ENCODE peak calls at places on chromosome 20, in five cellular contexts. S, H, N, J and D are unnamed samples.

GRCh38 chr20:1710484-1710883 is 52.9 kb upstream of the SIRPG start:
- DNase-seq in S (no peak), H (no peak), N (no peak), J (no peak), D (no peak)

GRCh38 chr20:37821691-37822655 is 81.0 kb upstream of the VSTM2L start:
- DNase-seq in S (no peak), H (no peak), N (no peak), J (no peak), D (no peak)

GRCh38 chr20:61885759-61886715 is 179.6 kb downstream of the TAF4 start:
- DNase-seq in S (no peak), H (no peak), N (no peak), J (no peak), D (no peak)

GRCh38 chr20:5991623-5992441 is 41.4 kb downstream of the MCM8 start:
- DNase-seq in S (no peak), H (no peak), N (no peak), J (no peak), D (no peak)

GRCh38 chr20:40883097-40883496 is 145.5 kb upstream of the TOP1 start:
- DNase-seq in S (no peak), H (no peak), N (no peak), J (no peak), D (peak)

GRCh38 chr20:47825011-47825762 is 39.9 kb upstream of the SULF2 start:
- DNase-seq in S (no peak), H (no peak), N (no peak), J (no peak), D (peak)

GRCh38 chr20:3027987-3028386 is 15.4 kb upstream of the GNRH2 start:
- DNase-seq in S (no peak), H (no peak), N (no peak), J (no peak), D (no peak)

GRCh38 chr20:23692725-23693124 is 3.9 kb upstream of the CST4 start:
- DNase-seq in S (no peak), H (no peak), N (no peak), J (no peak), D (no peak)

GRCh38 chr20:36017034-36017951 is 48.9 kb downstream of the CNBD2 start:
- DNase-seq in S (peak), H (no peak), N (peak), J (no peak), D (no peak)

GRCh38 chr20:19942611-19943010 is 74.6 kb upstream of the NAA20 start:
- DNase-seq in S (no peak), H (no peak), N (no peak), J (no peak), D (no peak)

GRCh38 chr20:47821481-47822100 is 36.3 kb upstream of the SULF2 start:
- DNase-seq in S (no peak), H (no peak), N (no peak), J (no peak), D (no peak)

GRCh38 chr20:50931048-50931305 is 260 bp downstream of the ADNP start:
- DNase-seq in S (no peak), H (no peak), N (no peak), J (no peak), D (no peak)

GRCh38 chr20:36128463-36129176 is 25.9 kb upstream of the EPB41L1 start:
- DNase-seq in S (no peak), H (no peak), N (no peak), J (no peak), D (no peak)

GRCh38 chr20:2750343-2751251 is 49.8 kb downstream of the CPXM1 start:
- DNase-seq in S (peak), H (peak), N (no peak), J (no peak), D (peak)

GRCh38 chr20:45902199-45902701 is 9.7 kb downstream of the PLTP start:
- DNase-seq in S (no peak), H (no peak), N (no peak), J (no peak), D (no peak)

GRCh38 chr20:40085513-40085912 is 603.5 kb downstream of the MAFB start:
- DNase-seq in S (no peak), H (no peak), N (no peak), J (no peak), D (no peak)

GRCh38 chr20:31713312-31714049 is 9.2 kb downstream of the BCL2L1 start:
- DNase-seq in S (peak), H (no peak), N (peak), J (peak), D (no peak)

GRCh38 chr20:53570446-53571276 is 23.0 kb downstream of the ZNF217 start:
- DNase-seq in S (no peak), H (no peak), N (no peak), J (no peak), D (no peak)

GRCh38 chr20:44981736-44982406 is 15.6 kb downstream of the STK4 start:
- DNase-seq in S (no peak), H (no peak), N (no peak), J (no peak), D (no peak)

GRCh38 chr20:45279992-45280391 is 25.6 kb upstream of the SLPI start:
- DNase-seq in S (no peak), H (no peak), N (no peak), J (no peak), D (no peak)

GRCh38 chr20:3315110-3315509 is 76.1 kb upstream of the SLC4A11 start:
- DNase-seq in S (no peak), H (no peak), N (no peak), J (no peak), D (no peak)

GRCh38 chr20:49586967-49587587 is 19.1 kb upstream of the PTGIS start:
- DNase-seq in S (no peak), H (no peak), N (no peak), J (no peak), D (no peak)

GRCh38 chr20:64162239-64162621 is 2.0 kb upstream of the MYT1 start:
- DNase-seq in S (no peak), H (no peak), N (no peak), J (no peak), D (no peak)

GRCh38 chr20:19519461-19519860 is 238.6 kb upstream of the RIN2 start:
- DNase-seq in S (no peak), H (no peak), N (no peak), J (no peak), D (no peak)

GRCh38 chr20:20593447-20594170 is 118.8 kb downstream of the RALGAPA2 start:
- DNase-seq in S (no peak), H (peak), N (peak), J (peak), D (peak)

GRCh38 chr20:50625986-50626677 is 65.2 kb downstream of the RIPOR3 start:
- DNase-seq in S (no peak), H (peak), N (no peak), J (peak), D (peak)

GRCh38 chr20:431012-431904 is 23.2 kb downstream of the RBCK1 start:
- DNase-seq in S (peak), H (peak), N (peak), J (peak), D (peak)

GRCh38 chr20:24587384-24588046 is 118.1 kb downstream of the SYNDIG1 start:
- DNase-seq in S (no peak), H (no peak), N (no peak), J (no peak), D (no peak)

GRCh38 chr20:50286609-50287008 is 96.0 kb downstream of the CEBPB start:
- DNase-seq in S (peak), H (no peak), N (no peak), J (no peak), D (no peak)

GRCh38 chr20:4322499-4322898 is 307.1 kb upstream of the RNF24 start:
- DNase-seq in S (no peak), H (no peak), N (no peak), J (no peak), D (no peak)

GRCh38 chr20:56483970-56484369 is 15.5 kb downstream of the RTF2 start:
- DNase-seq in S (no peak), H (no peak), N (no peak), J (no peak), D (no peak)

GRCh38 chr20:45282700-45283528 is 23.7 kb upstream of the RBPJL start:
- DNase-seq in S (no peak), H (no peak), N (no peak), J (no peak), D (no peak)

GRCh38 chr20:34861386-34862084 is 11.1 kb downstream of the GGT7 start:
- DNase-seq in S (no peak), H (peak), N (no peak), J (no peak), D (peak)

GRCh38 chr20:41600926-41601631 is 17.1 kb downstream of the CHD6 start:
- DNase-seq in S (no peak), H (no peak), N (no peak), J (no peak), D (no peak)

GRCh38 chr20:45725134-45725533 is 3.0 kb downstream of the SPINT4 start:
- DNase-seq in S (peak), H (no peak), N (no peak), J (no peak), D (no peak)